ENCODE peak calls at places on chromosome 17, in ten cellular contexts. Q is T-helper 2 cell; X is smooth muscle cell of the brain vasculature; W is stimulated activated CD4-positive, alpha-beta T cell treated with anti-CD3 and anti-CD28 coated beads, Interleukin-1b, Interleukin-23, amount 100 ng/mL, for 24 hours; D is hypothalamus; J is NCI-H2107; S is T-helper 9 cell; U is NT2/D1; C is LoVo; K is activated CD4-positive, alpha-beta T cell treated with anti-CD3 and anti-CD28 coated beads for 24 hours. B is an unnamed sample.

GRCh38 chr17:40369923-40370322 is 5.4 kb upstream of the GJD3 start:
- DNase-seq in Q (no peak), X (no peak), W (no peak), D (no peak), J (no peak), S (no peak), U (no peak), C (no peak), K (no peak), B (no peak)

GRCh38 chr17:33492731-33493260 is 199.7 kb upstream of the ASIC2 start:
- DNase-seq in Q (no peak), X (no peak), W (no peak), D (no peak), J (no peak), S (no peak), U (no peak), C (no peak), K (no peak), B (no peak)

GRCh38 chr17:19578545-19578944 is 44.9 kb downstream of the SLC47A1 start:
- DNase-seq in Q (no peak), X (no peak), W (no peak), D (no peak), J (no peak), S (no peak), U (no peak), C (no peak), K (no peak), B (no peak)

GRCh38 chr17:28347261-28347891 is 10.0 kb downstream of the POLDIP2 start:
- DNase-seq in Q (no peak), X (no peak), W (no peak), D (no peak), J (no peak), S (no peak), U (no peak), C (no peak), K (no peak), B (no peak)

GRCh38 chr17:19470529-19471261 is 59.7 kb downstream of the RNF112 start:
- DNase-seq in Q (no peak), X (peak), W (no peak), D (no peak), J (no peak), S (no peak), U (no peak), C (no peak), K (no peak), B (peak)

GRCh38 chr17:42937712-42938596 is 26.3 kb downstream of the AARSD1 start:
- DNase-seq in Q (no peak), X (no peak), W (no peak), D (peak), J (peak), S (no peak), U (peak), C (peak), K (peak), B (peak)

GRCh38 chr17:61219460-61219859 is 180.2 kb upstream of the TBX2 start:
- DNase-seq in Q (no peak), X (no peak), W (no peak), D (no peak), J (no peak), S (no peak), U (no peak), C (no peak), K (no peak), B (no peak)

GRCh38 chr17:81365148-81365600 is 30.1 kb upstream of the BAHCC1 start:
- DNase-seq in Q (no peak), X (no peak), W (no peak), D (no peak), J (peak), S (no peak), U (no peak), C (peak), K (no peak), B (peak)

GRCh38 chr17:15935891-15936290 is 9.0 kb upstream of the ADORA2B start:
- DNase-seq in Q (no peak), X (no peak), W (no peak), D (no peak), J (no peak), S (no peak), U (no peak), C (no peak), K (no peak), B (no peak)

GRCh38 chr17:77597421-77598240 is 360.9 kb upstream of the TNRC6C start:
- DNase-seq in Q (no peak), X (no peak), W (no peak), D (no peak), J (no peak), S (no peak), U (no peak), C (no peak), K (no peak), B (no peak)

GRCh38 chr17:75785016-75785769 is 587 bp downstream of the UNK start:
- DNase-seq in Q (no peak), X (no peak), W (peak), D (peak), J (peak), S (peak), U (peak), C (peak), K (peak), B (peak)

GRCh38 chr17:78883533-78884131 is 19.4 kb downstream of the CEP295NL start:
- DNase-seq in Q (no peak), X (peak), W (no peak), D (peak), J (peak), S (no peak), U (peak), C (peak), K (no peak), B (peak)

GRCh38 chr17:20273741-20274500 is 193.4 kb downstream of the LGALS9B start:
- DNase-seq in Q (no peak), X (no peak), W (no peak), D (no peak), J (no peak), S (no peak), U (no peak), C (no peak), K (no peak), B (no peak)